ENCODE peak calls at places on chromosomes 6 and 20, in five cellular contexts. Y is OCI-LY7, B is heart right ventricle, N is GM23338, D is transverse colon. I is an unnamed sample. For H3K4me1, the result is how much of the 10 kb centered on the place peaks cover.

GRCh38 chr6:99588618-99589289 is 17.9 kb upstream of the PRDM13 start:
- DNase-seq in Y (no peak), B (peak), N (peak), D (peak), I (peak)

GRCh38 chr20:51119914-51120313 is 97.0 kb upstream of the KCNG1 start:
- DNase-seq in Y (no peak), B (no peak), N (no peak), D (no peak), I (no peak)

GRCh38 chr20:35698298-35699126 is 640 bp downstream of the NFS1 start:
- DNase-seq in Y (peak), B (no peak), N (peak), D (no peak), I (no peak)

GRCh38 chr6:148583631-148584030 is 163.2 kb upstream of the UST start:
- DNase-seq in Y (no peak), B (no peak), N (no peak), D (no peak), I (no peak)

GRCh38 chr20:709421-709820 is 33.8 kb upstream of the SCRT2 start:
- DNase-seq in Y (no peak), B (peak), N (no peak), D (no peak), I (no peak)

GRCh38 chr6:124943658-124944057 is 18.6 kb upstream of the RNF217 start:
- DNase-seq in Y (no peak), B (no peak), N (no peak), D (no peak), I (no peak)

GRCh38 chr6:44151348-44152108 is 7.1 kb upstream of the CAPN11 start:
- DNase-seq in Y (peak), B (peak), N (peak), D (peak), I (peak)

GRCh38 chr20:8583209-8584106 is 451.4 kb downstream of the PLCB1 start:
- DNase-seq in Y (peak), B (no peak), N (peak), D (peak), I (no peak)

GRCh38 chr20:61866165-61866564 is 199.5 kb downstream of the TAF4 start:
- DNase-seq in Y (no peak), B (no peak), N (no peak), D (no peak), I (no peak)

GRCh38 chr6:123994891-123995635 is 191.4 kb downstream of the NKAIN2 start:
- DNase-seq in Y (no peak), B (no peak), N (no peak), D (no peak), I (no peak)

GRCh38 chr20:62837091-62837490 is 20.2 kb downstream of the COL9A3 start:
- DNase-seq in Y (no peak), B (no peak), N (no peak), D (no peak), I (peak)

GRCh38 chr6:74213995-74214394 is 518.0 kb downstream of the CD109 start:
- DNase-seq in Y (no peak), B (no peak), N (no peak), D (no peak), I (no peak)

GRCh38 chr6:45754432-45754831 is 261.2 kb downstream of the CLIC5 start:
- DNase-seq in Y (no peak), B (no peak), N (no peak), D (no peak), I (no peak)

GRCh38 chr6:29653452-29654038 is 3.3 kb upstream of the MOG start:
- DNase-seq in Y (peak), B (no peak), N (peak), D (peak), I (no peak)

GRCh38 chr20:4592316-4593148 is 129.2 kb upstream of the PRND start:
- DNase-seq in Y (no peak), B (peak), N (peak), D (peak), I (peak)

GRCh38 chr6:149221774-149222070 is 95.8 kb upstream of the TAB2 start:
- DNase-seq in Y (no peak), B (no peak), N (no peak), D (no peak), I (no peak)

GRCh38 chr6:71279321-71279720 is 9.3 kb upstream of the OGFRL1 start:
- DNase-seq in Y (no peak), B (no peak), N (no peak), D (no peak), I (no peak)

GRCh38 chr20:3819413-3820047 is 817 bp upstream of the AP5S1 start:
- DNase-seq in Y (peak), B (no peak), N (no peak), D (no peak), I (no peak)

GRCh38 chr6:110874880-110875547 is 429 bp downstream of the AMD1 start:
- DNase-seq in Y (peak), B (peak), N (no peak), D (peak), I (no peak)

GRCh38 chr6:92667843-92668242 is 751.5 kb downstream of the EPHA7 start:
- DNase-seq in Y (no peak), B (no peak), N (no peak), D (no peak), I (no peak)

GRCh38 chr6:21953831-21954801 is 342.7 kb downstream of the PRL start:
- DNase-seq in Y (no peak), B (no peak), N (peak), D (peak), I (no peak)

GRCh38 chr20:6660441-6660840 is 107.0 kb upstream of the BMP2 start:
- DNase-seq in Y (no peak), B (no peak), N (no peak), D (peak), I (peak)

GRCh38 chr20:13331536-13331935 is 110.5 kb downstream of the ISM1 start:
- DNase-seq in Y (no peak), B (no peak), N (no peak), D (no peak), I (no peak)

GRCh38 chr20:62860391-62860923 is 1.2 kb downstream of the TCFL5 start:
- DNase-seq in Y (no peak), B (no peak), N (peak), D (no peak), I (peak)

GRCh38 chr6:127186889-127187288 is 68.4 kb downstream of the RSPO3 start:
- DNase-seq in Y (peak), B (peak), N (peak), D (peak), I (peak)

GRCh38 chr20:45621593-45621992 is 7.9 kb upstream of the WFDC10A start:
- DNase-seq in Y (no peak), B (no peak), N (no peak), D (peak), I (no peak)

GRCh38 chr6:45434401-45434741 is 56.6 kb upstream of the SUPT3H start:
- DNase-seq in Y (no peak), B (no peak), N (no peak), D (no peak), I (no peak)

GRCh38 chr6:9192405-9192909 is 757.1 kb upstream of the SLC35B3 start:
- DNase-seq in Y (no peak), B (no peak), N (no peak), D (no peak), I (no peak)

GRCh38 chr20:62309198-62309944 is 6.6 kb downstream of the ADRM1 start:
- DNase-seq in Y (no peak), B (no peak), N (no peak), D (no peak), I (no peak)

GRCh38 chr20:22379472-22379871 is 204.9 kb downstream of the FOXA2 start:
- DNase-seq in Y (no peak), B (no peak), N (no peak), D (no peak), I (no peak)

GRCh38 chr6:153392156-153392555 is 261.1 kb upstream of the RGS17 start:
- DNase-seq in Y (no peak), B (no peak), N (no peak), D (no peak), I (no peak)

GRCh38 chr6:12472601-12473038 is 182.5 kb downstream of the EDN1 start:
- DNase-seq in Y (no peak), B (peak), N (no peak), D (no peak), I (peak)

DNA sequence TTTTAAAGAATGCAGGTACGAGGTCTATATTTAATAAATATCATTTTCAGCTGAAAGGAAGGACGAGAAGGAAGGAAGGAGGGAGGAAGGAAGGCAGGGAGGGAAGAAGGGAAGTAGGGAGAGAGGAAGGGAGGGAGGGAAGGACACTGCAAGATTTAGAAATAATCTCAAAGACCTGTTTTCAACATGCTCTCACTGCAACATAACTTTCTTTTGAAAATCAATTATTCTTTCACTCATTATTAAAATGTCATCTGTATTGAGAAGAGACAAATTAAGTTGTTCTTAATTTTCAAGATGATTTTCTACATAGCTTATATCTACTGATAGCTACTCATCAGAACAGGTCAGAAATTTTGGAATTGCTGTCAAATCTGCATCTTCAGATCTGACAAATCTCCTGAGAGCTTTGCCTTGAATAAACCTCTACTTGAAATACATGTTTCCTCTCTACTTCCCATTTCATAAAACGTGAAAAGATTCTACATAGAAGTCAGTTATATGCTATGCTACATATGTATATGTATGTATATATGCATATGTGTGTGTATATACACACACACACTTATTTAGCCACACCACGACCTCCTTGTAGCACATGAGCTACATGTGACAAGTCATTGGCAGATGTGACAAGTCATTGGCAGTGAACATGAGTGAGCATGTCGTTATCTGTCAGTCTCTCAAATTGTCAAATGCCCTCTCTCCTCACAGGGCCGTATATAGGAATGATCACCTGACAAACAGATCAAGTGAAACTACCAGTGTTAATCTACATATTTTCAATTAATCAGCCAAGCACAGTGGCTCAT is 241.6 kb downstream of the LY86 start:
- DNase-seq in Y (no peak), B (no peak), N (no peak), D (no peak), I (no peak)
- H3K4me1 ChIP-seq in Y (under half), B (under half), N (under half), D (under half), I (under half)

DNA sequence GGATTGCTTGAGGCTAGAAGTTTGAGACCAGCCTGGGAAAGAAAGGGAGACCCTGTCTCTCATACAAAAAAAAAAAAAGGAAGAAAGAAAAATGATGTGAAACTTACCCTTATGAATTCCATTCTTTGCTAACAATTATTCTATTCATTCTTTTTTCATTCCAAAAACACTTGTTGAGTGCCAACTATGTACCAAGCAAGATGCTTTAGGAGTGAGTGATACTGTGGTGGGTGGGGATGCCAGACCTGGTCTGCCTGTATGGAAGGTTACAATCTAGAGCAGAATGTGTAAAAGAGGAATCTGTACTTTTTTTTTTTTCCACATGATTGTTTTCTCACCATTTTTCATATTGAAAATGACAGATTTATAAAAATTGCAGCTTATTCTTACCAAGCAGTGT is 73.8 kb upstream of the TULP1 start:
- DNase-seq in Y (no peak), B (no peak), N (no peak), D (no peak), I (no peak)
- H3K4me1 ChIP-seq in Y (under half), B (under half), N (under half), D (half or more), I (under half)

GRCh38 chr20:47389867-47390347 is 33.4 kb upstream of the ZMYND8 start:
- DNase-seq in Y (peak), B (no peak), N (no peak), D (no peak), I (no peak)

GRCh38 chr20:47392721-47393073 is 36.2 kb upstream of the ZMYND8 start:
- DNase-seq in Y (no peak), B (no peak), N (no peak), D (no peak), I (no peak)

GRCh38 chr20:47396762-47397476 is 40.4 kb upstream of the ZMYND8 start:
- DNase-seq in Y (no peak), B (no peak), N (no peak), D (no peak), I (no peak)

GRCh38 chr20:47392015-47392720 is 35.7 kb upstream of the ZMYND8 start:
- DNase-seq in Y (peak), B (no peak), N (peak), D (no peak), I (no peak)

DNA sequence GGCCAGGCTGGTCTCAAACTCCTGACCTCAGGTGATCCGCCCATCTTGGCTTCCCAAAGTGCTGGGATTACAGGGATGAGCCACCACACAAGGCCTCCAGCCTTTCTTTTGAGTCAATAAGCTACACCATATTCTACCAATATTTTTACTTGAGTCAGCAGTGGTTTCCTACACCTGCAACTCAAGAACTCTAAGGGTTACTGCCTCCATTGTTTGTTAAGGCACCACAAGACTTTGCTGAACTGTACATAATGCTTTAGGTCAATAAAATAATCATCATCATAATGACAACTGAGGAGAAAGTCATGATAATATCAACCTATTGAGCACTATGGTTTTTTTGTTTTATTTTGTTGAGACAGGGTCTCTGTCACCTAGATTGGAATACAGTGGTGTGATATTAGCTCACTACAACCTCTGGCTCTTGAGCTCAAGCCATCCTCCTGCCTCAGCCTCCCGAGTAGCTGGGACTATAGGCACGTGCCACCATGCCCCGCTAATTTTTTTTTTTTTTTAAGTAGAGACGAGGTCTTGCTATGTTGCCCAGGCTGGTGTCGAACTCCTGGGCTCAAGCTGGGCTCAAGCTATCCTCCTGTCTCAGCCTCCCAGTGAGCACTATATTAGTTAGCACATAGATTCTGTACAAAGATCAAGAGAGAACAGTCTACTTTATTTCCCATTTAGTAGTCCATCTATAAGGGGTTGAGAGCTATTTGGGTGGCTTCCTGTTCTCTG is 34.9 kb upstream of the ZMYND8 start:
- DNase-seq in Y (no peak), B (no peak), N (no peak), D (no peak), I (no peak)
- H3K4me1 ChIP-seq in Y (under half), B (under half), N (under half), D (under half), I (under half)

DNA sequence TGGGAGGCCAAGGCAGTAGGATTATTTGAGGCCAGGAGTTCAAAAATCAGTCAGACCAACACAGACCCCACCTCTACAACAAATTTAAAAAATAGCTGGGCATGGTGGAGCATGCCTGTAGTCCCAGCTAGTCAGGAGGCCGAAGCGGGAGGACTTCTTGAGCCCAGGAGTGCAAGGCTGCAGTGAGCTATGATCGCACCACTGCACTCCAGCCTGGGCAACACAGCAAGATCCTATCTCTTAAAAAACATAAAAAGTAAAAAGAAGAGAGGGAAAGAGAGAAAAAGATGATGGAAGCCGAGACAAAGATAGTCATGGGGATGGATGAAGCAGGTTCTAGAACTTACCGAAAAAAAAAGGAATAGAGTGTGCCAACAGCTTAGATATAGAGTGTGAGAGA is 25.8 kb upstream of the RPP40 start:
- DNase-seq in Y (no peak), B (no peak), N (no peak), D (no peak), I (no peak)
- H3K4me1 ChIP-seq in Y (under half), B (under half), N (under half), D (under half), I (under half)

GRCh38 chr20:58839991-58840747 is 10.5 kb downstream of the GNAS-AS1 start:
- DNase-seq in Y (no peak), B (no peak), N (peak), D (no peak), I (no peak)

GRCh38 chr20:58843128-58843556 is 7.6 kb downstream of the GNAS-AS1 start:
- DNase-seq in Y (no peak), B (no peak), N (peak), D (no peak), I (no peak)

GRCh38 chr20:58840816-58841538 is 9.7 kb downstream of the GNAS-AS1 start:
- DNase-seq in Y (no peak), B (no peak), N (peak), D (no peak), I (no peak)

GRCh38 chr20:58842276-58842675 is 8.4 kb downstream of the GNAS-AS1 start:
- DNase-seq in Y (no peak), B (no peak), N (peak), D (no peak), I (no peak)

DNA sequence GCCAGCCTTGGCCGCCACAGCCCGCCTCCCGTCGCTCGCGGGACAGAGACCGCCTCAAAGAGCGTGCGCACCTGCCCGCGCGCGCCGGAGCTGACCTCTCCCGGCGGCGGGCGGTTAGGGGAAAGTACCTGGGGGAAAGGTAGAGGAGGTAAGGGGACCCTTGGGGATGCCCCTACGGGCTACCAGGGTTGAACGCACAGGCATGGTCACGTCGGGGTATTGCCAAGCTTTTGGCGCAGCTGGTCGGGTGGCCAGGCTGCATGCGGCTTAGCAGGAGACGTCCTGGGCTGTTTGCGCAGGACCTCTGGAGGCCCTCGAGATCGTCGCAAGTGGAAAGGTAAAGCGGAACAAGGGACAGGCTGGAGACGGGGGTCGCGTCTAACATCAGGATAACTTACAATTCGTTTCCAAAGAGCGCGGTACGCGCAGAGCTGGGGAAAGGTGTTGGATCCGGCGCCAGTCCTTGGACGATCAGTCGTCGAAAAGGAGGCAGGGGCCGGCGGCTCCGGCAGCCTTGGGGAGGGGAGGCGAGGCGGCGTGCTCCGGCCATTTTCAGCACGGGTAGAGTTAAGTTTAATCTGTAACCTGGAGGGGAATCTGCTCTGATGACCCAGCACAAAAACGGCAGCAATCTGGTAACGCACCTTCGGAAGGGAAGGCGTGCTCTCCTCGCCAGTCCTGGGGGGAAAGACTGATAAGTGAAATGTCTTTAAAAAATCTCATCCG is 9.0 kb downstream of the GNAS-AS1 start:
- DNase-seq in Y (no peak), B (no peak), N (peak), D (no peak), I (peak)
- H3K4me1 ChIP-seq in Y (under half), B (under half), N (half or more), D (under half), I (under half)

GRCh38 chr6:30689022-30689865 is 1.5 kb downstream of the NRM start:
- DNase-seq in Y (peak), B (no peak), N (no peak), D (no peak), I (no peak)

GRCh38 chr6:30689985-30690384 is 799 bp downstream of the NRM start:
- DNase-seq in Y (no peak), B (no peak), N (no peak), D (no peak), I (no peak)

GRCh38 chr6:30686908-30687658 is 638 bp upstream of the PPP1R18 start:
- DNase-seq in Y (peak), B (peak), N (peak), D (peak), I (peak)

GRCh38 chr6:30687659-30688431 is 1.4 kb upstream of the PPP1R18 start:
- DNase-seq in Y (peak), B (peak), N (peak), D (no peak), I (no peak)

GRCh38 chr6:30688569-30688968 is 2.1 kb upstream of the PPP1R18 start:
- DNase-seq in Y (peak), B (no peak), N (no peak), D (peak), I (no peak)
- H3K4me1 ChIP-seq in Y (under half), B (under half), N (under half), D (half or more), I (under half)

GRCh38 chr6:139135578-139136545 is 982 bp downstream of the HECA start:
- DNase-seq in Y (peak), B (peak), N (peak), D (peak), I (peak)
- H3K4me1 ChIP-seq in Y (under half), B (under half), N (under half), D (under half), I (under half)

I was measured in left lung.